ENCODE peak calls at places on chromosomes 1 and 21, in seven cellular contexts. One of them, this sample, is unnamed. For H3K4me1, the result is how much of the 10 kb centered on the place peaks cover.

GRCh38 chr1:169484683-169485426 is 889 bp downstream of the SLC19A2 start:
- DNase-seq in ovary: peak
- DNase-seq in left ventricle myocardium inferior: peak
- DNase-seq in SJSA1: no peak
- DNase-seq in A673: peak
- DNase-seq in aorta: peak
- DNase-seq in uterus: peak
- DNase-seq in this sample: peak

GRCh38 chr1:53344921-53345838 is 17.3 kb upstream of the LRP8 start:
- DNase-seq in ovary: peak
- DNase-seq in left ventricle myocardium inferior: no peak
- DNase-seq in SJSA1: no peak
- DNase-seq in A673: no peak
- DNase-seq in aorta: peak
- DNase-seq in uterus: no peak
- DNase-seq in this sample: no peak

GRCh38 chr1:222557148-222557547 is 9.2 kb upstream of the HHIPL2 start:
- DNase-seq in ovary: no peak
- DNase-seq in left ventricle myocardium inferior: no peak
- DNase-seq in SJSA1: no peak
- DNase-seq in A673: no peak
- DNase-seq in aorta: no peak
- DNase-seq in uterus: no peak
- DNase-seq in this sample: no peak

GRCh38 chr1:184734972-184735371 is 19.7 kb downstream of the EDEM3 start:
- DNase-seq in ovary: no peak
- DNase-seq in left ventricle myocardium inferior: no peak
- DNase-seq in SJSA1: no peak
- DNase-seq in A673: no peak
- DNase-seq in aorta: no peak
- DNase-seq in uterus: no peak
- DNase-seq in this sample: no peak

GRCh38 chr1:223417903-223418663 is 24.9 kb downstream of the CCDC185 start:
- DNase-seq in ovary: no peak
- DNase-seq in left ventricle myocardium inferior: no peak
- DNase-seq in SJSA1: no peak
- DNase-seq in A673: no peak
- DNase-seq in aorta: no peak
- DNase-seq in uterus: no peak
- DNase-seq in this sample: no peak

GRCh38 chr1:218475275-218475674 is 130.1 kb downstream of the TGFB2 start:
- DNase-seq in ovary: no peak
- DNase-seq in left ventricle myocardium inferior: no peak
- DNase-seq in SJSA1: peak
- DNase-seq in A673: no peak
- DNase-seq in aorta: no peak
- DNase-seq in uterus: no peak
- DNase-seq in this sample: no peak

GRCh38 chr1:163842546-163842945 is 520.8 kb downstream of the NUF2 start:
- DNase-seq in ovary: no peak
- DNase-seq in left ventricle myocardium inferior: no peak
- DNase-seq in SJSA1: no peak
- DNase-seq in A673: no peak
- DNase-seq in aorta: no peak
- DNase-seq in uterus: no peak
- DNase-seq in this sample: no peak

GRCh38 chr1:233006582-233006981 is 56.2 kb downstream of the NTPCR start:
- DNase-seq in ovary: no peak
- DNase-seq in left ventricle myocardium inferior: no peak
- DNase-seq in SJSA1: peak
- DNase-seq in A673: no peak
- DNase-seq in aorta: no peak
- DNase-seq in uterus: no peak
- DNase-seq in this sample: no peak

GRCh38 chr1:33152685-33153432 is 29.0 kb downstream of the TRIM62 start:
- DNase-seq in ovary: peak
- DNase-seq in left ventricle myocardium inferior: peak
- DNase-seq in SJSA1: no peak
- DNase-seq in A673: peak
- DNase-seq in aorta: peak
- DNase-seq in uterus: peak
- DNase-seq in this sample: no peak

GRCh38 chr1:88394958-88395357 is 289.1 kb upstream of the PKN2 start:
- DNase-seq in ovary: no peak
- DNase-seq in left ventricle myocardium inferior: no peak
- DNase-seq in SJSA1: no peak
- DNase-seq in A673: peak
- DNase-seq in aorta: no peak
- DNase-seq in uterus: no peak
- DNase-seq in this sample: no peak

GRCh38 chr1:55057270-55057955 is 18.1 kb downstream of the PCSK9 start:
- DNase-seq in ovary: peak
- DNase-seq in left ventricle myocardium inferior: no peak
- DNase-seq in SJSA1: no peak
- DNase-seq in A673: no peak
- DNase-seq in aorta: peak
- DNase-seq in uterus: no peak
- DNase-seq in this sample: peak

GRCh38 chr21:28464988-28465387 is 527.7 kb downstream of the LTN1 start:
- DNase-seq in ovary: no peak
- DNase-seq in left ventricle myocardium inferior: no peak
- DNase-seq in SJSA1: no peak
- DNase-seq in A673: no peak
- DNase-seq in aorta: no peak
- DNase-seq in uterus: no peak
- DNase-seq in this sample: no peak

GRCh38 chr1:54312874-54313316 is 93.3 kb downstream of the SSBP3 start:
- DNase-seq in ovary: peak
- DNase-seq in left ventricle myocardium inferior: peak
- DNase-seq in SJSA1: peak
- DNase-seq in A673: no peak
- DNase-seq in aorta: no peak
- DNase-seq in uterus: peak
- DNase-seq in this sample: no peak

GRCh38 chr1:153534226-153534932 is 1.4 kb downstream of the S100A6 start:
- DNase-seq in ovary: no peak
- DNase-seq in left ventricle myocardium inferior: no peak
- DNase-seq in SJSA1: no peak
- DNase-seq in A673: no peak
- DNase-seq in aorta: no peak
- DNase-seq in uterus: no peak
- DNase-seq in this sample: no peak

GRCh38 chr1:205575294-205575885 is 56.4 kb downstream of the ELK4 start:
- DNase-seq in ovary: no peak
- DNase-seq in left ventricle myocardium inferior: no peak
- DNase-seq in SJSA1: no peak
- DNase-seq in A673: no peak
- DNase-seq in aorta: peak
- DNase-seq in uterus: no peak
- DNase-seq in this sample: no peak

GRCh38 chr1:33649759-33650158 is 177.3 kb downstream of the ZSCAN20 start:
- DNase-seq in ovary: no peak
- DNase-seq in left ventricle myocardium inferior: peak
- DNase-seq in SJSA1: no peak
- DNase-seq in A673: no peak
- DNase-seq in aorta: no peak
- DNase-seq in uterus: no peak
- DNase-seq in this sample: no peak

GRCh38 chr1:224507771-224508523 is 73.3 kb upstream of the WDR26 start:
- DNase-seq in ovary: no peak
- DNase-seq in left ventricle myocardium inferior: no peak
- DNase-seq in SJSA1: peak
- DNase-seq in A673: no peak
- DNase-seq in aorta: no peak
- DNase-seq in uterus: no peak
- DNase-seq in this sample: no peak

GRCh38 chr21:25300632-25301031 is 306.6 kb downstream of the MRPL39 start:
- DNase-seq in ovary: no peak
- DNase-seq in left ventricle myocardium inferior: no peak
- DNase-seq in SJSA1: no peak
- DNase-seq in A673: no peak
- DNase-seq in aorta: no peak
- DNase-seq in uterus: no peak
- DNase-seq in this sample: no peak

GRCh38 chr1:84365225-84366221 is 32.8 kb upstream of the DNASE2B start:
- DNase-seq in ovary: no peak
- DNase-seq in left ventricle myocardium inferior: no peak
- DNase-seq in SJSA1: peak
- DNase-seq in A673: peak
- DNase-seq in aorta: no peak
- DNase-seq in uterus: no peak
- DNase-seq in this sample: peak

GRCh38 chr1:168057921-168058320 is 78.8 kb downstream of the GPR161 start:
- DNase-seq in ovary: no peak
- DNase-seq in left ventricle myocardium inferior: no peak
- DNase-seq in SJSA1: no peak
- DNase-seq in A673: no peak
- DNase-seq in aorta: no peak
- DNase-seq in uterus: no peak
- DNase-seq in this sample: no peak

GRCh38 chr1:1630965-1631792 is 794 bp upstream of the MMP23B start:
- DNase-seq in ovary: peak
- DNase-seq in left ventricle myocardium inferior: peak
- DNase-seq in SJSA1: no peak
- DNase-seq in A673: no peak
- DNase-seq in aorta: peak
- DNase-seq in uterus: peak
- DNase-seq in this sample: no peak

GRCh38 chr21:31731112-31731801 is 661 bp downstream of the SCAF4 start:
- DNase-seq in ovary: peak
- DNase-seq in left ventricle myocardium inferior: peak
- DNase-seq in SJSA1: peak
- DNase-seq in A673: peak
- DNase-seq in aorta: peak
- DNase-seq in uterus: peak
- DNase-seq in this sample: peak

GRCh38 chr1:211606914-211607751 is 28.2 kb upstream of the SLC30A1 start:
- DNase-seq in ovary: no peak
- DNase-seq in left ventricle myocardium inferior: peak
- DNase-seq in SJSA1: no peak
- DNase-seq in A673: peak
- DNase-seq in aorta: no peak
- DNase-seq in uterus: no peak
- DNase-seq in this sample: no peak

GRCh38 chr1:211605613-211606326 is 26.8 kb upstream of the SLC30A1 start:
- DNase-seq in ovary: no peak
- DNase-seq in left ventricle myocardium inferior: no peak
- DNase-seq in SJSA1: no peak
- DNase-seq in A673: no peak
- DNase-seq in aorta: no peak
- DNase-seq in uterus: no peak
- DNase-seq in this sample: no peak

GRCh38 chr1:211607752-211608478 is 29.0 kb upstream of the SLC30A1 start:
- DNase-seq in ovary: no peak
- DNase-seq in left ventricle myocardium inferior: no peak
- DNase-seq in SJSA1: no peak
- DNase-seq in A673: no peak
- DNase-seq in aorta: no peak
- DNase-seq in uterus: no peak
- DNase-seq in this sample: no peak

GRCh38 chr1:211605034-211605433 is 26.1 kb upstream of the SLC30A1 start:
- DNase-seq in ovary: no peak
- DNase-seq in left ventricle myocardium inferior: no peak
- DNase-seq in SJSA1: no peak
- DNase-seq in A673: no peak
- DNase-seq in aorta: no peak
- DNase-seq in uterus: no peak
- DNase-seq in this sample: no peak

GRCh38 chr1:211606327-211606913 is 27.5 kb upstream of the SLC30A1 start:
- DNase-seq in ovary: no peak
- DNase-seq in left ventricle myocardium inferior: no peak
- DNase-seq in SJSA1: no peak
- DNase-seq in A673: no peak
- DNase-seq in aorta: no peak
- DNase-seq in uterus: no peak
- DNase-seq in this sample: no peak
- H3K4me3 ChIP-seq in ovary: no peak
- H3K4me3 ChIP-seq in left ventricle myocardium inferior: peak
- H3K4me3 ChIP-seq in SJSA1: no peak
- H3K4me3 ChIP-seq in A673: no peak
- H3K4me3 ChIP-seq in aorta: no peak
- H3K4me3 ChIP-seq in uterus: no peak
- H3K4me3 ChIP-seq in this sample: no peak

GRCh38 chr1:202063093-202063492 is 52.7 kb downstream of the ELF3 start:
- DNase-seq in ovary: no peak
- DNase-seq in left ventricle myocardium inferior: no peak
- DNase-seq in SJSA1: peak
- DNase-seq in A673: no peak
- DNase-seq in aorta: no peak
- DNase-seq in uterus: no peak
- DNase-seq in this sample: peak
- H3K4me1 ChIP-seq in ovary: under half
- H3K4me1 ChIP-seq in left ventricle myocardium inferior: under half
- H3K4me1 ChIP-seq in SJSA1: half or more
- H3K4me1 ChIP-seq in A673: under half
- H3K4me1 ChIP-seq in aorta: under half
- H3K4me1 ChIP-seq in uterus: under half
- H3K4me1 ChIP-seq in this sample: under half

DNA sequence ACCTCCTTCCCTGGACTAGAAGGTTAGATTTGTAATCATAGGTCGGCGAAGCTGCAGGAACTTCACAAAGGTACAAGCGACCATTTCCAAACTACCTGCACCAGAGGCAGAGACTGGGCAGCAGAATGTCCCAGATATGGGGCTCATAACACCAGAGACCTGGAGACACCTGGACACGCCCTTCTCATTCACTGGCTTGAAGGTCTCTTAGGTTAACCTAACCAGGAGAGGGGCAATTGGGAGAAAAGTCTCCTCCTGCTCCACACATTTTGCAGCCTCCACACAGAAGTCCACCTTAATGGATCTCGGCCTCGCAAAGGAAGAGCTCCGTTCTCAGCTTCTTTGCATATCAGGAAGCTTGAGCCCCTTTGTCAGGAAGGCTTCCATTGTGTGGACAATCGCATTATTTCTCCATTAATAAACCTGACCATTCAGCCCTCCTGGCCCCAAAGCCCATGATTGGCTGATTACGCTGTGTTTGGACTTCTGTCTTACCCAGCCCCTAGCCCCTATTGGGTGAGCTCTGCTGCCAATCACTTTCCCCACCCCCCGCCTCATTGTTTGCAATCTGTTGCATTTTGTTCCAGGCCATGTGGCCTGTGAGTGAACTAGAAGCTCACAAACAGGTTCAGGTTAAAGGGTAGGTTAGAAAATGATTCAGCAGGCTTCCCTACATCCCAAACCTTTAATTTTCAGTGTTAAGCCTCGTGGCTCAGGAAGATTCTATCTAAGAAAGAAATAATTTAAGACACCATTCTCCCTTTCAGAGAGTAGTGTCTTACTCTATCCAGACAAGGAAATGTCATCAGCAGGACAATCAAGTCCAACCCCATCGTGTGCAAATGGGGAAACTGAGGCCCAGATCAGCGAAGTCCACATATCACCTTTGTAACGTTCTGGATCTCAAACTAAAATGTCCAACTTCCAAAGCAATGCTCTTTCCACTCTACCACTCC is 2.8 kb downstream of the MYCL start:
- DNase-seq in ovary: no peak
- DNase-seq in left ventricle myocardium inferior: no peak
- DNase-seq in SJSA1: peak
- DNase-seq in A673: peak
- DNase-seq in aorta: no peak
- DNase-seq in uterus: no peak
- DNase-seq in this sample: peak
- H3K4me3 ChIP-seq in ovary: no peak
- H3K4me3 ChIP-seq in left ventricle myocardium inferior: no peak
- H3K4me3 ChIP-seq in SJSA1: no peak
- H3K4me3 ChIP-seq in A673: no peak
- H3K4me3 ChIP-seq in aorta: no peak
- H3K4me3 ChIP-seq in uterus: no peak
- H3K4me3 ChIP-seq in this sample: no peak

GRCh38 chr1:113980120-113980519 is 846 bp downstream of the OLFML3 start:
- DNase-seq in ovary: peak
- DNase-seq in left ventricle myocardium inferior: peak
- DNase-seq in SJSA1: peak
- DNase-seq in A673: peak
- DNase-seq in aorta: peak
- DNase-seq in uterus: peak
- DNase-seq in this sample: no peak
- H3K4me1 ChIP-seq in ovary: under half
- H3K4me1 ChIP-seq in left ventricle myocardium inferior: half or more
- H3K4me1 ChIP-seq in SJSA1: half or more
- H3K4me1 ChIP-seq in A673: half or more
- H3K4me1 ChIP-seq in aorta: under half
- H3K4me1 ChIP-seq in uterus: under half
- H3K4me1 ChIP-seq in this sample: under half

This sample was measured in Caco-2.